ENCODE peak calls at places on chromosome 1, in seven cellular contexts. B is sigmoid colon; I is epithelial cell of esophagus; E is OCI-LY7; U is occipital lobe; D is anterior cingulate cortex; W is naive thymus-derived CD8-positive, alpha-beta T cell. X is an unnamed sample.

GRCh38 chr1:207058878-207059867 is 6.1 kb downstream of the PFKFB2 start:
- DNase-seq in B (no peak), D (no peak), E (peak), U (no peak), W (no peak), I (no peak), X (no peak)

GRCh38 chr1:30908446-30908885 is at the start of gene SDC3:
- DNase-seq in E (no peak), U (no peak), I (peak), D (no peak), W (no peak), B (no peak), X (no peak)

GRCh38 chr1:231058416-231059109 is 18.5 kb upstream of the FAM89A start:
- DNase-seq in I (no peak), B (no peak), U (no peak), D (no peak), E (no peak), W (no peak), X (no peak)

GRCh38 chr1:20266141-20266540 is 24.5 kb upstream of the VWA5B1 start:
- DNase-seq in B (no peak), W (no peak), D (no peak), I (no peak), U (no peak), E (no peak), X (no peak)

GRCh38 chr1:12166834-12167492 is at the start of gene TNFRSF1B:
- DNase-seq in B (peak), I (no peak), W (no peak), E (no peak), U (no peak), D (no peak), X (peak)

GRCh38 chr1:112840631-112841624 is 115.1 kb downstream of the SLC16A1 start:
- DNase-seq in W (no peak), U (no peak), E (no peak), D (no peak), B (no peak), I (no peak), X (peak)

GRCh38 chr1:160205974-160206369 is 788 bp downstream of the PEA15 start:
- DNase-seq in U (peak), D (peak), W (peak), B (peak), I (peak), E (peak), X (peak)

GRCh38 chr1:74423476-74423875 is 88.9 kb downstream of the LRRC53 start:
- DNase-seq in U (no peak), I (no peak), B (no peak), D (no peak), W (no peak), E (no peak), X (no peak)

GRCh38 chr1:173267453-173267945 is 60.4 kb upstream of the TNFSF4 start:
- DNase-seq in U (no peak), B (no peak), D (no peak), I (peak), E (no peak), W (no peak), X (no peak)

GRCh38 chr1:112060266-112060665 is 70.8 kb upstream of the KCND3 start:
- DNase-seq in I (no peak), U (no peak), D (no peak), W (no peak), E (peak), B (no peak), X (no peak)

GRCh38 chr1:58979085-58979484 is 195.2 kb upstream of the JUN start:
- DNase-seq in W (no peak), D (no peak), B (no peak), I (no peak), E (peak), U (no peak), X (no peak)

GRCh38 chr1:25392881-25393280 is 27.7 kb downstream of the RHCE start:
- DNase-seq in E (no peak), D (no peak), W (no peak), U (no peak), I (no peak), B (no peak), X (no peak)

GRCh38 chr1:62227496-62227895 is 32.8 kb downstream of the L1TD1 start:
- DNase-seq in D (no peak), E (no peak), W (no peak), I (no peak), B (peak), U (no peak), X (no peak)

GRCh38 chr1:10980094-10980577 is 32.3 kb upstream of the TARDBP start:
- DNase-seq in U (peak), E (no peak), I (peak), B (peak), W (no peak), D (peak), X (no peak)

GRCh38 chr1:66787641-66788040 is 13.4 kb downstream of the INSL5 start:
- DNase-seq in U (no peak), I (no peak), B (no peak), E (no peak), W (no peak), D (no peak), X (no peak)

GRCh38 chr1:226457307-226457712 is 49.4 kb upstream of the PARP1 start:
- DNase-seq in E (no peak), U (no peak), I (no peak), W (peak), B (no peak), D (no peak), X (peak)

GRCh38 chr1:87980494-87980893 is 651.8 kb downstream of the LMO4 start:
- DNase-seq in D (no peak), B (no peak), U (no peak), W (no peak), I (peak), E (no peak), X (no peak)

GRCh38 chr1:232876506-232877360 is 71.5 kb downstream of the MAP10 start:
- DNase-seq in W (no peak), B (no peak), D (no peak), U (no peak), I (no peak), E (no peak), X (no peak)

GRCh38 chr1:2027961-2028583 is 8.9 kb downstream of the GABRD start:
- DNase-seq in I (no peak), W (no peak), B (peak), E (peak), D (no peak), U (no peak), X (no peak)

GRCh38 chr1:25609921-25610320 is 6.7 kb upstream of the MAN1C1 start:
- DNase-seq in W (no peak), U (no peak), E (no peak), I (no peak), B (no peak), D (no peak), X (no peak)

X was measured in central memory CD4-positive, alpha-beta T cell.